ENCODE peak calls at places on chromosomes 4 and X, in ten cellular contexts. E is PC-3; A is upper lobe of right lung; F is right lobe of liver; O is bronchial epithelial cell; C is colonic mucosa; Q is breast epithelium; G is epithelial cell of esophagus; M is fibroblast of pulmonary artery; I is CD4-positive, alpha-beta T cell. W is an unnamed sample.

GRCh38 chrX:107102980-107103379 is 15.6 kb downstream of the RBM41 start:
- DNase-seq in E (peak), A (no peak), F (no peak), O (peak), C (no peak), Q (no peak), G (peak), M (peak), I (no peak), W (no peak)

GRCh38 chr4:22237846-22238513 is 277.9 kb downstream of the ADGRA3 start:
- DNase-seq in E (no peak), A (no peak), F (peak), O (no peak), C (peak), Q (no peak), G (no peak), M (no peak), I (no peak), W (no peak)

GRCh38 chr4:126241631-126242030 is 926.9 kb downstream of the FAT4 start:
- DNase-seq in E (no peak), A (no peak), F (no peak), O (no peak), C (no peak), Q (no peak), G (no peak), M (no peak), I (no peak), W (no peak)

GRCh38 chr4:40201898-40202297 is 5.1 kb downstream of the RHOH start:
- DNase-seq in E (no peak), A (no peak), F (no peak), O (no peak), C (no peak), Q (no peak), G (no peak), M (no peak), I (no peak), W (no peak)

GRCh38 chr4:162164881-162165528 is 1.2 kb upstream of the FSTL5 start:
- DNase-seq in E (peak), A (no peak), F (no peak), O (peak), C (no peak), Q (no peak), G (peak), M (no peak), I (no peak), W (no peak)

GRCh38 chr4:4969298-4969697 is 50.0 kb downstream of the CYTL1 start:
- DNase-seq in E (peak), A (no peak), F (no peak), O (peak), C (peak), Q (no peak), G (peak), M (no peak), I (no peak), W (peak)

GRCh38 chrX:133444952-133445831 is 29.9 kb upstream of the GPC4 start:
- DNase-seq in E (peak), A (no peak), F (no peak), O (peak), C (peak), Q (no peak), G (peak), M (no peak), I (no peak), W (no peak)

GRCh38 chr4:36348403-36348938 is 67.1 kb downstream of the DTHD1 start:
- DNase-seq in E (no peak), A (no peak), F (no peak), O (no peak), C (no peak), Q (no peak), G (no peak), M (no peak), I (no peak), W (no peak)

GRCh38 chrX:130179170-130179569 is 7.4 kb downstream of the RAB33A start:
- DNase-seq in E (no peak), A (no peak), F (no peak), O (no peak), C (no peak), Q (no peak), G (no peak), M (no peak), I (no peak), W (no peak)

GRCh38 chrX:123499787-123500186 is 233.1 kb downstream of the THOC2 start:
- DNase-seq in E (no peak), A (no peak), F (no peak), O (no peak), C (no peak), Q (no peak), G (no peak), M (no peak), I (no peak), W (no peak)

GRCh38 chr4:14399919-14400706 is 602.2 kb upstream of the CPEB2 start:
- DNase-seq in E (peak), A (no peak), F (no peak), O (no peak), C (no peak), Q (no peak), G (no peak), M (no peak), I (no peak), W (no peak)

GRCh38 chr4:142743071-142743825 is 102.9 kb downstream of the INPP4B start:
- DNase-seq in E (peak), A (no peak), F (no peak), O (peak), C (no peak), Q (no peak), G (peak), M (peak), I (no peak), W (no peak)

GRCh38 chr4:7217039-7217438 is 24.7 kb downstream of the SORCS2 start:
- DNase-seq in E (no peak), A (no peak), F (no peak), O (no peak), C (no peak), Q (no peak), G (no peak), M (no peak), I (no peak), W (no peak)

GRCh38 chr4:175070444-175070843 is 152.3 kb downstream of the ADAM29 start:
- DNase-seq in E (peak), A (no peak), F (no peak), O (peak), C (no peak), Q (no peak), G (no peak), M (no peak), I (no peak), W (no peak)

GRCh38 chrX:154597221-154597620 is 12.3 kb downstream of the CTAG1A start:
- DNase-seq in E (no peak), A (no peak), F (no peak), O (no peak), C (no peak), Q (peak), G (no peak), M (no peak), I (no peak), W (no peak)

GRCh38 chrX:69948398-69948797 is 101.3 kb downstream of the AWAT2 start:
- DNase-seq in E (no peak), A (no peak), F (no peak), O (no peak), C (no peak), Q (no peak), G (no peak), M (no peak), I (no peak), W (no peak)

GRCh38 chr4:8071741-8072140 is 86.9 kb downstream of the ABLIM2 start:
- DNase-seq in E (no peak), A (no peak), F (no peak), O (no peak), C (no peak), Q (no peak), G (no peak), M (no peak), I (no peak), W (no peak)

GRCh38 chr4:169485791-169486742 is 126.3 kb downstream of the NEK1 start:
- DNase-seq in E (peak), A (no peak), F (no peak), O (peak), C (peak), Q (no peak), G (peak), M (peak), I (peak), W (no peak)

GRCh38 chr4:8260656-8261111 is 8.9 kb upstream of the HTRA3 start:
- DNase-seq in E (peak), A (no peak), F (no peak), O (peak), C (no peak), Q (peak), G (peak), M (peak), I (no peak), W (peak)

GRCh38 chrX:41265615-41266014 is 68.3 kb upstream of the DDX3X start:
- DNase-seq in E (no peak), A (no peak), F (no peak), O (no peak), C (no peak), Q (no peak), G (no peak), M (peak), I (no peak), W (no peak)

GRCh38 chrX:7083468-7084396 is 63.8 kb upstream of the STS start:
- DNase-seq in E (peak), A (no peak), F (no peak), O (peak), C (no peak), Q (peak), G (peak), M (peak), I (peak), W (peak)

GRCh38 chrX:3326721-3327120 is 19.7 kb downstream of the MXRA5 start:
- DNase-seq in E (no peak), A (no peak), F (no peak), O (no peak), C (no peak), Q (no peak), G (no peak), M (no peak), I (no peak), W (peak)

GRCh38 chrX:48492293-48492910 is 16.4 kb upstream of the PORCN start:
- DNase-seq in E (peak), A (no peak), F (no peak), O (peak), C (no peak), Q (no peak), G (peak), M (peak), I (no peak), W (no peak)

GRCh38 chrX:55488559-55489314 is 911 bp downstream of the USP51 start:
- DNase-seq in E (peak), A (peak), F (peak), O (peak), C (peak), Q (peak), G (peak), M (peak), I (peak), W (no peak)

GRCh38 chrX:115952417-115953092 is 218.0 kb upstream of the AGTR2 start:
- DNase-seq in E (no peak), A (no peak), F (no peak), O (no peak), C (no peak), Q (no peak), G (no peak), M (no peak), I (no peak), W (no peak)
- TF ChIP-seq CTCF in E (no peak), A (no peak), F (peak), O (no peak), C (no peak), Q (no peak), G (no peak), M (no peak), I (no peak), W (no peak)

GRCh38 chrX:49858341-49858740 is 20.9 kb upstream of the USP27X start:
- DNase-seq in E (no peak), A (no peak), F (no peak), O (no peak), C (no peak), Q (no peak), G (no peak), M (no peak), I (no peak), W (no peak)
- TF ChIP-seq CTCF in E (no peak), A (no peak), F (no peak), O (no peak), C (no peak), Q (no peak), G (no peak), M (no peak), I (no peak), W (no peak)

GRCh38 chr4:104756837-104757236 is 262.1 kb upstream of the CXXC4 start:
- DNase-seq in E (no peak), A (no peak), F (no peak), O (no peak), C (no peak), Q (no peak), G (no peak), M (no peak), I (no peak), W (no peak)
- TF ChIP-seq CTCF in E (no peak), A (no peak), F (no peak), O (no peak), C (no peak), Q (no peak), G (no peak), M (no peak), I (no peak), W (no peak)

GRCh38 chrX:12319012-12319519 is 180.8 kb downstream of the FRMPD4 start:
- DNase-seq in E (peak), A (no peak), F (no peak), O (no peak), C (no peak), Q (no peak), G (no peak), M (no peak), I (no peak), W (no peak)
- TF ChIP-seq CTCF in E (peak), A (no peak), F (no peak), O (no peak), C (no peak), Q (no peak), G (no peak), M (no peak), I (no peak), W (no peak)

DNA sequence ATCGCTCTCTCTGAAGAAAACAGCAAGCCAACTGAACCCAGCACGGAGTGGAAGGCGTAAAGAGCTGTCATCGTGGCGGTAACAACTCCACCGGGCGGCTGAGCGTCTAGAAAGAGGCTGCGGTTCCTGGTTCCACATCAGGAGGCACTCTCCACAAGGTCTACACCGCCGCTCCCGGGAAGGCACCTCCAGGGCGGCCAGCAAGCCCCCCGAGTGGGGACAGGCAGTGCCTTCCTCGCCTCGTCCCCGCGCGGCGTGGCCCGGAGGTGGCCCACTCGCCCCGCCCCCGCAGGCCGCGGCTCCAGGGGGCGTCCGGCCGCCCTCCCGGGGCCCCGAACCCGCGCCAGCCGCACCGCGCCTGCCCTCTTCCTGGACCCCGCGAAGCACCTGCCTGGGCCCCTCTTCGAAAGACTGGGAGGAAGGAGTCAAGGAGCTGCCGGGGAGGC is 747 bp downstream of the KLHL8 start:
- DNase-seq in E (peak), A (peak), F (peak), O (peak), C (peak), Q (no peak), G (peak), M (peak), I (peak), W (no peak)
- TF ChIP-seq CTCF in E (peak), A (no peak), F (peak), O (peak), C (no peak), Q (no peak), G (peak), M (peak), I (no peak), W (peak)

DNA sequence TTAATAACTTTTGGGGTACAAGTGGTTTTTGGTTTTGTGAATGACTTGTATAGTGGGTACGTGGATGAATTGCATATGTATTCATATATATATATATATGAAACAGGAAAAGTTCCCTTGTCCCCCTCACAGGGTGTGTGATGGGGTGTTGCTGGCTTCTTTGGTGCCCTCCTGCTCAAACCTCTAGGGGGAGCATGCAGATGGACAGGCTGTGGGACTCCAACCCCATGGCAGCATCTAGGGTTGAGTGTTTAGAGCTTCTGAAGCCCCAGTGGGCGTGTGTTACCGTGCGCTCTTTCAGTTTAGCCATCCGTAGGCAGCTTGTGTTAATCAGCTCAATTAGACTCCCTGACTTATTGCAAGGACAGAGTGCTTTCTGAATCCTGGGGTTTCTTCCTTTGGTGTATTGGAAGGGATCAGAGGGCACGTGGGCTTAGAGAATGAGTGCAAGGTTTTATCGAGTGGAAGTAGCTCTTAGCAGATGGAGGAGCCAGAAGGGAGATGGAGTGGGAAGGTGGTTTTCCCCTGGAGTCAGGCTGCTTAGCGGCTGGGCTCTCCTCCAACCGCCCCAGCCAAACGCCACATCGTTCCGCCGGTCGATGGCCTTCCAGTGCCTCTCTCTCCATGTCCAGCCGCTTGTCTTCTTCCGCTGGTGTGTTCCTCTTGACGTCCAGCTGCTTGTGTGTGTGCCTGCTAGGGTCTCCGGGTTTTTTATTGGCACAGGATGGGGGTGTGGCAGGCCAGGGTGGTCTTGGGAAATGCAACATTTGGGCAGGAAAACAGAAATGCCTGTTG is 674.4 kb upstream of the LCORL start:
- DNase-seq in E (no peak), A (no peak), F (no peak), O (no peak), C (no peak), Q (no peak), G (no peak), M (no peak), I (no peak), W (no peak)
- TF ChIP-seq CTCF in E (peak), A (no peak), F (no peak), O (no peak), C (no peak), Q (no peak), G (no peak), M (no peak), I (no peak), W (no peak)

GRCh38 chr4:138670681-138671080 is 344.9 kb upstream of the NOCT start:
- DNase-seq in E (no peak), A (no peak), F (no peak), O (no peak), C (no peak), Q (no peak), G (no peak), M (no peak), I (no peak), W (no peak)

GRCh38 chr4:138671606-138672084 is 343.9 kb upstream of the NOCT start:
- DNase-seq in E (no peak), A (no peak), F (no peak), O (no peak), C (no peak), Q (no peak), G (no peak), M (no peak), I (no peak), W (no peak)

GRCh38 chr4:138669479-138670165 is 346.0 kb upstream of the NOCT start:
- DNase-seq in E (peak), A (no peak), F (no peak), O (peak), C (no peak), Q (no peak), G (peak), M (peak), I (no peak), W (no peak)

GRCh38 chr4:138672393-138672976 is 343.1 kb upstream of the NOCT start:
- DNase-seq in E (no peak), A (no peak), F (no peak), O (no peak), C (no peak), Q (no peak), G (no peak), M (no peak), I (no peak), W (no peak)

DNA sequence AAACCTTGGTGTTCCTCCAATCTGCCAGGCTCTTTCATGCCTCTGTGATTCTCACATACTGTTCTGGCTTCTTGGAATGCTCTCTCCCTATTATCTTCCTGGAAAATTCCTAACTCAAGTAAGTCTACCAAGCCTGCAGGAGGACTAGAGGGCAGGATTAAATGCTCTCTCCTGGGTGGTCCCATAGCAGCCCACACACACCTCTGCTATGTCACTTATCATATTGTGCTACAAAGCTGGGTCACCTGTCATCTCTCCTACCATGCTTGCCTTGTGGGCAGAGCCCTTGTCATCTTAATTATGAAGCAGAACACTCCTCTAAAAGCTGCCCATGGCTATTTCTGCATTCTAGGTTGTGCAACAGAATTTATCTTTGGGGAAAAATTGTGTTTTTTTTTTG is 344.5 kb upstream of the NOCT start:
- DNase-seq in E (no peak), A (no peak), F (no peak), O (no peak), C (no peak), Q (no peak), G (no peak), M (no peak), I (no peak), W (no peak)
- TF ChIP-seq CTCF in E (no peak), A (no peak), F (no peak), O (no peak), C (no peak), Q (no peak), G (no peak), M (no peak), I (no peak), W (no peak)

W was measured in AG09319.